ENCODE peak calls at places on chromosomes 1 and 21, in six cellular contexts. One of them, this sample, is unnamed.

GRCh38 chr1:55600243-55600642 is 385.1 kb upstream of the USP24 start:
- DNase-seq in IMR-90: no peak
- DNase-seq in right cardiac atrium: no peak
- DNase-seq in vagina: no peak
- DNase-seq in uterus: no peak
- DNase-seq in adrenal gland: no peak
- DNase-seq in this sample: no peak

GRCh38 chr1:156241311-156241811 is 623 bp upstream of the BGLAP start:
- DNase-seq in IMR-90: peak; percentile 47
- DNase-seq in right cardiac atrium: no peak
- DNase-seq in vagina: no peak
- DNase-seq in uterus: no peak
- DNase-seq in adrenal gland: no peak
- DNase-seq in this sample: no peak

GRCh38 chr1:70706381-70707173 is 295.5 kb downstream of the CTH start:
- DNase-seq in IMR-90: no peak
- DNase-seq in right cardiac atrium: peak; percentile 21
- DNase-seq in vagina: no peak
- DNase-seq in uterus: peak; percentile 21
- DNase-seq in adrenal gland: no peak
- DNase-seq in this sample: no peak

GRCh38 chr1:199044191-199044590 is 405.4 kb downstream of the PTPRC start:
- DNase-seq in IMR-90: no peak
- DNase-seq in right cardiac atrium: no peak
- DNase-seq in vagina: no peak
- DNase-seq in uterus: no peak
- DNase-seq in adrenal gland: no peak
- DNase-seq in this sample: no peak

GRCh38 chr1:67741121-67741520 is 56.1 kb downstream of the GADD45A start:
- DNase-seq in IMR-90: no peak
- DNase-seq in right cardiac atrium: no peak
- DNase-seq in vagina: no peak
- DNase-seq in uterus: no peak
- DNase-seq in adrenal gland: no peak
- DNase-seq in this sample: no peak

GRCh38 chr1:20279507-20279906 is 11.2 kb upstream of the VWA5B1 start:
- DNase-seq in IMR-90: peak; percentile 60
- DNase-seq in right cardiac atrium: no peak
- DNase-seq in vagina: no peak
- DNase-seq in uterus: no peak
- DNase-seq in adrenal gland: no peak
- DNase-seq in this sample: no peak

GRCh38 chr1:169053196-169053595 is 53.3 kb upstream of the ATP1B1 start:
- DNase-seq in IMR-90: no peak
- DNase-seq in right cardiac atrium: no peak
- DNase-seq in vagina: no peak
- DNase-seq in uterus: no peak
- DNase-seq in adrenal gland: no peak
- DNase-seq in this sample: no peak

GRCh38 chr1:203129501-203130231 is 2.1 kb downstream of the ADORA1 start:
- DNase-seq in IMR-90: no peak
- DNase-seq in right cardiac atrium: peak; percentile 66
- DNase-seq in vagina: peak; percentile 79
- DNase-seq in uterus: no peak
- DNase-seq in adrenal gland: peak; percentile 64
- DNase-seq in this sample: no peak

GRCh38 chr21:33794586-33794985 is 121.0 kb downstream of the ATP5PO start:
- DNase-seq in IMR-90: no peak
- DNase-seq in right cardiac atrium: no peak
- DNase-seq in vagina: no peak
- DNase-seq in uterus: no peak
- DNase-seq in adrenal gland: no peak
- DNase-seq in this sample: no peak

GRCh38 chr1:3795453-3796214 is 664 bp downstream of the LRRC47 start:
- DNase-seq in IMR-90: no peak
- DNase-seq in right cardiac atrium: no peak
- DNase-seq in vagina: no peak
- DNase-seq in uterus: no peak
- DNase-seq in adrenal gland: no peak
- DNase-seq in this sample: peak; percentile 38

GRCh38 chr21:36703123-36703522 is 4.2 kb downstream of the SIM2 start:
- DNase-seq in IMR-90: no peak
- DNase-seq in right cardiac atrium: no peak
- DNase-seq in vagina: no peak
- DNase-seq in uterus: no peak
- DNase-seq in adrenal gland: no peak
- DNase-seq in this sample: no peak
- H3K27me3 ChIP-seq in IMR-90: peaks cover 94% of the 10 kb centered on the region
- H3K27me3 ChIP-seq in right cardiac atrium: no peaks in the 10 kb centered on the region
- H3K27me3 ChIP-seq in vagina: peaks cover 33% of the 10 kb centered on the region
- H3K27me3 ChIP-seq in uterus: peaks cover 84% of the 10 kb centered on the region
- H3K27me3 ChIP-seq in adrenal gland: peaks cover 99% of the 10 kb centered on the region
- H3K27me3 ChIP-seq in this sample: peaks cover 24% of the 10 kb centered on the region

DNA sequence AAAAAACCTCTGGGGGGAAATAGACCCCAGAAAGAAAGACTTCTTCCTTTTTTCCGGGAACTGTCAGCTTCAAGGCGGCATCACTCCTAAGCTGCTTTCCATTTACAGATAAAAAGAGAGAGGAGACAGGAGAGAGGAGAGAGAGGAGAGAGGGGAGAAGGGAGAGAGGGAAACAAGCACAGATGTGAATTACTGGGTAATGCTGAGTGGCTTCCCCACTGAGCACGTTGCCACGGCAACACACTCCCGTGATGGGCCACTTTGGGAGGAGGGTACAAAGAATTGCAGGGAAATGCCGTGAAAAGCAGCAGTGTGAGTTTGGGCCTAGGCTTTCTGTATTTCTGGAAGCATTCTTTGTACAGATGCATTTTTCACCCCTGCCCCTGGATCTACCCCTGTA is 127.9 kb upstream of the IRF2BP2 start:
- DNase-seq in IMR-90: no peak
- DNase-seq in right cardiac atrium: no peak
- DNase-seq in vagina: no peak
- DNase-seq in uterus: no peak
- DNase-seq in adrenal gland: no peak
- DNase-seq in this sample: no peak
- H3K27ac ChIP-seq in IMR-90: no peak overlapping the region
- H3K27ac ChIP-seq in right cardiac atrium: no peak overlapping the region
- H3K27ac ChIP-seq in vagina: no peak overlapping the region
- H3K27ac ChIP-seq in uterus: no peak overlapping the region
- H3K27ac ChIP-seq in adrenal gland: no peak overlapping the region
- H3K27ac ChIP-seq in this sample: no peak overlapping the region

DNA sequence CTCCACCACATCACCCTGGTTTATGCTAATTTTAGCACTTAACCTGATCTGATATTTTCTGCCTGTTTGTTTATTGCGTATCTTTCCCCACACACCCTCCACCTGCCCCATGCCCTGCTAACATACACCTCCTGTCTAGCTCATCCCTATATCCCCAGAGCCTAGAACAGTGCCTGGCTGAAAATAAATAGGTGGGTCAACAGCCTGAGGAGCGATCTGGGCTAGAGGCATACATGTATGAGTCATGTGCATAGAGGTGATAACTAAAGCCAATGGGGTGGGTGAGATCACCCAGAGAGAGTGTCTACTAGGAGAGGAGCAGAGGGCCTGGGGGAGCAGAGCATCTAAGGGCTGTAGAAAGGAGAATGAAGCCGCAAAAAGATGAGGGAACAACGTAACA is 2.7 kb downstream of the HTR1D start:
- DNase-seq in IMR-90: peak; percentile 24
- DNase-seq in right cardiac atrium: no peak
- DNase-seq in vagina: no peak
- DNase-seq in uterus: no peak
- DNase-seq in adrenal gland: no peak
- DNase-seq in this sample: no peak
- H3K27me3 ChIP-seq in IMR-90: peaks cover 70% of the 10 kb centered on the region
- H3K27me3 ChIP-seq in right cardiac atrium: no peaks in the 10 kb centered on the region
- H3K27me3 ChIP-seq in vagina: peaks cover 10% of the 10 kb centered on the region
- H3K27me3 ChIP-seq in uterus: peaks cover 14% of the 10 kb centered on the region
- H3K27me3 ChIP-seq in adrenal gland: peaks cover 43% of the 10 kb centered on the region
- H3K27me3 ChIP-seq in this sample: peaks cover 29% of the 10 kb centered on the region

DNA sequence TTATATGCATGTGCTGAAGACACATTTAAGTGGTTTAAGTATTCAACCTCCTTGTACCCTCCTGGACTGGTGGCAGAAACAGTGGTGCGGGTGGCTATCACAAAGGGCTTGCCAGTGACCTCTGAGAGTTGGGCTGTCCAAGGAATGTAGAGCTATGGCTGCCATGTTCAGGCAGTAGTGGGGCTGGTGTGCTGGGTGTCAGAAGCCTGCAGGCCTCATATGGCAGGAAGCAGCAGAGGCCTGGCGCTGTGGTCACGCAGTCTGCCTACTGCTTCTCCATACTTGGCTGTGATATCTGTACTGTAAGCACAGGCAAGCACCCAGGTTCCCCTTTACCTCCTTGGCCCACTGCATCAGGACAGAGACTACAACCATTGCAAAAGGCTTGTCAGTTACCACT is 870.0 kb downstream of the LRRIQ3 start:
- DNase-seq in IMR-90: no peak
- DNase-seq in right cardiac atrium: no peak
- DNase-seq in vagina: no peak
- DNase-seq in uterus: no peak
- DNase-seq in adrenal gland: no peak
- DNase-seq in this sample: no peak
- H3K27ac ChIP-seq in IMR-90: no peak overlapping the region
- H3K27ac ChIP-seq in right cardiac atrium: no peak overlapping the region
- H3K27ac ChIP-seq in vagina: no peak overlapping the region
- H3K27ac ChIP-seq in uterus: no peak overlapping the region
- H3K27ac ChIP-seq in adrenal gland: no peak overlapping the region
- H3K27ac ChIP-seq in this sample: no peak overlapping the region

This sample was measured in CD4-positive, CD25-positive, alpha-beta regulatory T cell.